ENCODE peak calls at places on chromosomes 7 and 10, in six cellular contexts. A is colonic mucosa, S is IMR-90, L is kidney, Y is PC-3, J is NT2/D1. P is an unnamed sample. For H3K36me3, the result is how much of the 10 kb centered on the place peaks cover.

GRCh38 chr10:28796606-28797512 is 119.5 kb downstream of the BAMBI start:
- DNase-seq in S (peak), A (no peak), Y (peak), L (no peak), J (no peak), P (no peak)

GRCh38 chr10:62426086-62426485 is 51.9 kb downstream of the ZNF365 start:
- DNase-seq in S (peak), L (no peak), J (no peak), A (no peak), Y (peak), P (no peak)

GRCh38 chr7:150322833-150323681 is at the start of the genes ACTR3C and LRRC61:
- DNase-seq in L (peak), Y (peak), S (no peak), J (peak), A (peak), P (peak)

GRCh38 chr10:90199098-90199497 is 497.7 kb downstream of the KIF20B start:
- DNase-seq in Y (no peak), L (no peak), J (no peak), S (no peak), A (no peak), P (no peak)

GRCh38 chr7:37281368-37282092 is 167.1 kb downstream of the ELMO1 start:
- DNase-seq in S (no peak), Y (no peak), A (no peak), J (no peak), L (no peak), P (no peak)

GRCh38 chr10:70578371-70578947 is 24.1 kb downstream of the PRF1 start:
- DNase-seq in L (peak), A (no peak), Y (peak), J (no peak), S (peak), P (peak)

GRCh38 chr7:132024290-132024689 is 467.9 kb upstream of the PODXL start:
- DNase-seq in L (no peak), A (no peak), S (no peak), J (no peak), Y (no peak), P (no peak)

GRCh38 chr7:117808273-117808868 is 64.9 kb downstream of the CTTNBP2 start:
- DNase-seq in L (no peak), J (no peak), Y (no peak), S (no peak), A (no peak), P (no peak)

GRCh38 chr10:93473161-93473560 is 9.0 kb downstream of the MYOF start:
- DNase-seq in J (no peak), S (no peak), A (no peak), Y (no peak), L (no peak), P (no peak)

GRCh38 chr7:20329389-20330175 is 1.1 kb upstream of the ITGB8 start:
- DNase-seq in L (peak), J (no peak), Y (peak), S (peak), A (peak), P (no peak)

GRCh38 chr7:44561962-44562621 is 11.6 kb downstream of the DDX56 start:
- DNase-seq in J (no peak), L (no peak), S (peak), A (peak), Y (peak), P (no peak)

GRCh38 chr7:12316925-12317324 is 86.7 kb downstream of the VWDE start:
- DNase-seq in Y (no peak), L (no peak), J (no peak), A (no peak), S (no peak), P (no peak)

GRCh38 chr7:92740713-92741126 is 95.7 kb downstream of the CDK6 start:
- DNase-seq in Y (peak), L (no peak), J (no peak), A (no peak), S (peak), P (no peak)

GRCh38 chr7:150974468-150975391 is 3.4 kb downstream of the KCNH2 start:
- DNase-seq in L (no peak), Y (peak), A (peak), S (peak), J (no peak), P (peak)

GRCh38 chr10:52216852-52217251 is 97.2 kb upstream of the DKK1 start:
- DNase-seq in Y (peak), J (no peak), S (peak), L (no peak), A (peak), P (peak)

GRCh38 chr7:151406886-151407583 is 2.8 kb downstream of the WDR86 start:
- DNase-seq in A (no peak), L (peak), S (no peak), J (no peak), Y (no peak), P (no peak)

GRCh38 chr7:133670250-133670649 is 417.4 kb downstream of the EXOC4 start:
- DNase-seq in Y (no peak), S (no peak), J (no peak), L (no peak), A (no peak), P (no peak)

GRCh38 chr7:123633553-123633952 is 22.1 kb upstream of the LMOD2 start:
- DNase-seq in L (no peak), S (peak), Y (peak), J (no peak), A (no peak), P (no peak)

GRCh38 chr10:50275650-50276235 is 24.4 kb upstream of the ASAH2 start:
- DNase-seq in Y (peak), J (no peak), A (peak), S (peak), L (no peak), P (peak)

GRCh38 chr10:81569488-81569887 is 305.5 kb upstream of the NRG3 start:
- DNase-seq in S (no peak), L (no peak), Y (no peak), A (no peak), J (no peak), P (no peak)

GRCh38 chr10:116126239-116126638 is 146.8 kb downstream of the GFRA1 start:
- DNase-seq in A (no peak), Y (no peak), J (no peak), S (no peak), L (no peak), P (no peak)

GRCh38 chr7:22109761-22110160 is 164.1 kb upstream of the CDCA7L start:
- DNase-seq in J (peak), L (peak), A (peak), S (peak), Y (peak), P (peak)

GRCh38 chr7:24981544-24981951 is 1.6 kb upstream of the OSBPL3 start:
- DNase-seq in Y (peak), J (no peak), A (peak), L (peak), S (peak), P (peak)

GRCh38 chr7:74438327-74438726 is 15.4 kb upstream of the GTF2IRD1 start:
- DNase-seq in J (no peak), L (no peak), S (no peak), A (no peak), Y (no peak), P (no peak)

GRCh38 chr7:945556-946255 is 8.8 kb downstream of the ADAP1 start:
- DNase-seq in J (no peak), A (peak), L (peak), Y (peak), S (no peak), P (no peak)

GRCh38 chr7:139855498-139856270 is 26.6 kb downstream of the TBXAS1 start:
- DNase-seq in S (no peak), L (no peak), J (no peak), Y (no peak), A (peak), P (peak)

GRCh38 chr10:97849101-97849490 is 547 bp upstream of the GOLGA7B start:
- DNase-seq in Y (peak), J (no peak), S (no peak), A (peak), L (no peak), P (no peak)

GRCh38 chr10:69071610-69072009 is 16.3 kb upstream of the SRGN start:
- DNase-seq in Y (no peak), J (no peak), A (no peak), L (no peak), S (no peak), P (no peak)

GRCh38 chr10:133324198-133324792 is 12.4 kb downstream of the CALY start:
- DNase-seq in J (peak), L (peak), Y (peak), A (peak), S (peak), P (peak)

GRCh38 chr7:131692131-131692960 is 135.9 kb upstream of the PODXL start:
- DNase-seq in Y (peak), J (peak), A (peak), S (peak), L (peak), P (peak)

DNA sequence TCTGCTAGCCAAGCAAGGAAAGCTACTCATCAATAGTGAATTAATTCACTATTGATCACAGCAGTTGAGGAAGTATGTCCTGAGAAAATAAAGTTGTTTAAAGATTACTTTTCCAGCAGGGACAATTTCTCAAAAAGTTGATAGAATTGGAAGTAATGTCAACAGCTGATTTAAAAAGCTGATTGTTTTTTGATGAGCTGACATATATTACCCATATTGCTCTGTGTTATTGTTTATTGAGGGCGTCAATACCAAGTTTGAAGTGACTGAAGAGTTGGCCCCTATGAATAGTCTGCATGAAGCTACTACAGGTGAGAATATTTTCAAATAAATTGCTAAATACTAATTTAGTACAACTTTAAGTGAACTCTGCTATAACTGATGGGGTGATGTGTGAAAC is 28.0 kb downstream of the ZFAND4 start:
- DNase-seq in Y (no peak), L (no peak), A (no peak), J (no peak), S (no peak), P (no peak)
- H3K36me3 ChIP-seq in Y (under half), L (under half), A (under half), J (under half), S (under half), P (under half)

GRCh38 chr7:2175091-2175490 is 57.7 kb downstream of the MAD1L1 start:
- DNase-seq in S (no peak), Y (no peak), J (no peak), A (no peak), L (no peak), P (no peak)

GRCh38 chr7:2172311-2173183 is 60.2 kb downstream of the MAD1L1 start:
- DNase-seq in Y (peak), A (peak), L (no peak), J (no peak), S (peak), P (no peak)

GRCh38 chr7:2171855-2172254 is 60.9 kb downstream of the MAD1L1 start:
- DNase-seq in S (no peak), A (no peak), L (no peak), J (no peak), Y (no peak), P (no peak)

GRCh38 chr7:2175514-2175913 is 57.2 kb downstream of the MAD1L1 start:
- DNase-seq in S (peak), L (no peak), Y (peak), J (peak), A (no peak), P (no peak)

DNA sequence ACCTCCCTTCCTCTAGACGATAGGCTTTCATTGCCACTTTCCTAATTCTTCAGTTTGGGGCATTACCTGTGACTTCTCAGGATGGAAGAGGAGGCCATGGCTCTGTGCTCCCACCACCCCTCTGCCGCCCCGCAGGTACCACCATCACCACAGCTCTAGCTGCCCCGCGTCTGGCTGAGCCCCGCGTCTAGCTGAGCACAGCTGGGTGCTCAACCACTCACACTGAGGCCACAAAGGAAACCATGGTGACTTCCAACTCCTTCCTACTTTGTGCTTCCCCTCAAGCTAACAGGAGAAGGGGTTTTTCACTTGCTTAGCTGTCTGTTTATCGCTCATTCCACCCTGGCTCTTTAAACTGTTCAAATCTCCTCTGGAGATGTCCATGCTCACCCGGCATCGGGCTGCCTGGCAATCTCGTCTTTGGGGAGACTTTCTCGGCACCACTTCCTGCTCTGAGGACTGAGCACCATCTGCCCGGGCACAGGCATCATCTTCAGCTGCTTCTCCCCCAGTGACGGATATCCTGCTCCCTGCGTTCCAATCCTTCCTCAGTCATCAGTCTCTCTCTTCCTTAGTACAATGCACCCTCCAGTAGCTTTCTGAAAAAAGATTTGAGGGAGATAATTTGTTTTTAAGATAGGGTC is 59.4 kb downstream of the MAD1L1 start:
- DNase-seq in A (no peak), L (no peak), J (no peak), S (no peak), Y (no peak), P (no peak)
- H3K9ac ChIP-seq in A (no peak), L (no peak), J (no peak), S (no peak), Y (no peak), P (no peak)

DNA sequence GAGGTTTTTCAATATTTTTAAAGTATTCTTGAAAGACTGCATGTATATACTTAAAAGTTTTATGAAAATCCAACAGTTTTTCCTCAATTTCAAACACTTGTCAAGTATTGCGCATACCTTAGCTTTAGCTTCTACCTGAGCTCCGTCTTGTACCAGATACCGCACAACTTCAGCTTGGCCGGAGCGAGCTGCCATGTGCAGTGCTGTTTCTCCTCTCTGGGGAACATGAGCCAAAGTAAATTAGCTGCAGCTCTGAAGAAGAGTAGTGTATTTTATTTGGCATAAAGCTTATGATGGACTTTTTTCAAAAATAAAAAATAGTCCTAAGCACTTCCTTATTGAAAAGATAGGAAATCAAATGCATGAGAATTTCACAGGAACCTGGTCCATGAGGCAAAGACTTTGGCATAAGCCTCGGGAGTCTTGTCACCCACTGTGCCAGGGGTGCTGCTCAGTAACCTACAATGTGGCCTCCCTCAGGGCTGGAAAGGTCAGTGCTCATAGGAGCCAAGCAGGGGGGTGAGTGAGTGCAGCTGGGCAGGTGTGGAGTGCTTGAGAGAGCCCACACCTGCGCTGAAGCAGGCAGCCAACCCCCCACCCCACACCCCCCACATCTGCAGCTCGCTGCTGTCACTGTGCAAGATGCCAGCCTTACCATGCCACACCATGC is 189.5 kb downstream of the ANK3 start:
- DNase-seq in L (no peak), J (no peak), A (no peak), Y (no peak), S (no peak), P (no peak)
- H3K36me3 ChIP-seq in L (under half), J (under half), A (under half), Y (under half), S (under half), P (under half)

DNA sequence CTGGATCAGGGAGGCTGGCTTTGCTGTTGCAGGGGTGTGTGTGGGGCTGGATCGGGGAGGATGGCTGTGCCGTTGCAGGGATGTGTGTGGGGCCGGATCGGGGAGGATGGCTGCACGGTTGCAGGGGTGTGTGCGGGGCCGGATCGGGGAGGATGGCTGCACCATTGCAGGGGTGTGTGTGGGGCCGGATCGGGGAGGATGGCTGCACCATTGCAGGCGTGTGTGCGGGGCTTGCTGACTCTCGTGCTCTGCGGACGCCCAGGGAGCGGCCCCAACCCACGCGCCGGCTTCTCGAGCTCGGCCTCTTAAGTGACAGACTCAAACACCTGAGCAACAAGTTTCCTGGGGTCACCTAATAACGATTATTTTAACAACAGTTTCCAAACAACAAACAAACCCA is 518.2 kb downstream of the DNAJB6 start:
- DNase-seq in S (no peak), L (peak), Y (no peak), J (no peak), A (no peak), P (no peak)
- H3K9ac ChIP-seq in S (no peak), L (no peak), Y (no peak), J (no peak), A (no peak), P (no peak)

GRCh38 chr7:100367251-100367620 is 6.1 kb upstream of the PILRA start:
- DNase-seq in L (peak), J (no peak), Y (no peak), S (no peak), A (no peak), P (no peak)

GRCh38 chr7:100360102-100360607 is 2.2 kb downstream of the PILRB start:
- DNase-seq in A (no peak), Y (no peak), S (no peak), L (peak), J (no peak), P (no peak)

GRCh38 chr7:100366411-100367250 is 6.7 kb upstream of the PILRA start:
- DNase-seq in J (no peak), S (no peak), L (peak), Y (no peak), A (no peak), P (peak)

GRCh38 chr7:100364480-100364879 is 6.6 kb downstream of the PILRB start:
- DNase-seq in L (no peak), J (no peak), S (no peak), Y (no peak), A (no peak), P (no peak)

DNA sequence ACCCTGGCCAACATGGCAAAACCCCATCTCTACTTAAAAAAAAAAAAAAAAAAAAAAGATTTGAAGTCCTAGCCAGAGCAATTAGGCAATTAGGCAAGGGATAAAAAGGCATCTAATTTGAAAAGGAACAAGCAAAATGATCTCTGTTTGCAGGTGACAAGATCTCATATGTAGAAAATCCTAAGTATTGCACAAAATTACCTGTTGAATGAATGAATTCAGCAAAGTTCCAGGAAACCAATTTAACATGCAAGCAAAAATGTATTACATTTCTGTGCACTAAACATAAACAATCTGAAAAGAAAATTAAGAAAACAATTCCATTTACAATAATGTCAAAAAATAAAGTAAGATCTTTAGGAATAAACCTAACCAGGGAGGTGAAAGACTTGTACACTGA is 5.2 kb downstream of the PILRB start:
- DNase-seq in Y (no peak), J (no peak), L (no peak), A (no peak), S (no peak), P (no peak)
- H3K36me3 ChIP-seq in Y (under half), J (half or more), L (under half), A (under half), S (under half), P (half or more)

GRCh38 chr7:40211291-40212003 is 76.6 kb downstream of the SUGCT start:
- DNase-seq in S (peak), L (no peak), J (no peak), Y (no peak), A (no peak), P (no peak)
- H3K9ac ChIP-seq in S (no peak), L (no peak), J (no peak), Y (no peak), A (no peak), P (no peak)

GRCh38 chr7:90383422-90383821 is 19.8 kb upstream of the CLDN12 start:
- DNase-seq in S (peak), L (no peak), Y (peak), A (no peak), J (no peak), P (no peak)
- H3K36me3 ChIP-seq in S (under half), L (under half), Y (under half), A (under half), J (under half), P (half or more)

DNA sequence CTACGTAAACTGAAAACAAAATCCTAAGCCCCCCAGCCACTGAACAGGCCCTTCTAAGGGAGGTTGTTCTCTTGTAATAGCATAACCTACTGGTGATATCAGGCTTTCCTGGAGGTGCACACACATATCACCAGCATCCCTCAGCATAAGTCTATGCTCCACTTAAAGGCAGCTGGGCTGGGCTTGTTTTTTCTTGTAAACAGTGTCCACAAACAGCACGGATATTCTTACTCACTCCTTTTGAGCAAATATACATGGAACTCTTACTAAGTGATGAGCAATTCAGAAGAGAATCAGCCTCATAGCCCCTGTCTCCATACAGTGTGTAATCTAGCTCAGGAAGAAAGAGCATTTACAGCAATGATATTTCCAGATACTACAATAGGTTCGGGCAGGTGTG is 2.4 kb downstream of the LRIT1 start:
- DNase-seq in A (no peak), L (no peak), Y (peak), J (no peak), S (peak), P (no peak)
- H3K9ac ChIP-seq in A (no peak), L (no peak), Y (no peak), J (no peak), S (no peak), P (no peak)

DNA sequence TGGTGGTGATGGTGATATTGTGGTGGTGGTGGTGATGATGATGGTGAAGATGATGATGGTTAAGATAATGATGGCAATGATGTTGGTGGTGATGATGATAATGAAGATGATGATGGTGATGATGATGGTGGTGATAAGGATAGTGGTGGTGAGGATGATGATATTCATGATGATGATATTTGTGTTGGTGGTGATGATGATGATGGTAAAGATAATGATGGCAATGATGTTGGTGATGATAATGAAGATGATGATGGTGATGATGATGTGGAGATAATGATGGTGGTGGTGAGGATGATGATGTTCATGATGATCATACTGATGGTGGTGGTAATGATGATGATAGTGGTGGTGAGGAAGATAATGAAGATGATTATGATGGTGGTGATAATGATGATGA is 30.7 kb upstream of the SDK1 start:
- DNase-seq in A (no peak), J (no peak), Y (no peak), S (no peak), L (no peak), P (no peak)
- H3K36me3 ChIP-seq in A (under half), J (under half), Y (under half), S (under half), L (under half), P (under half)